ENCODE peak calls at places on chromosomes 1 and 21, in eight cellular contexts. R, P, V, O, W, T, D and N are unnamed samples. For H3K27me3, the result is how much of the 10 kb centered on the place peaks cover.

GRCh38 chr1:154326546-154327465 is 1.5 kb downstream of the ATP8B2 start:
- DNase-seq in R (no peak), P (peak), V (no peak), O (peak), W (peak), T (no peak), D (no peak), N (no peak)

GRCh38 chr1:109290998-109291397 is 8.1 kb upstream of the PSRC1 start:
- DNase-seq in R (peak), P (no peak), V (no peak), O (no peak), W (no peak), T (no peak), D (no peak), N (no peak)

GRCh38 chr1:67614511-67614934 is 70.5 kb upstream of the GADD45A start:
- DNase-seq in R (no peak), P (no peak), V (no peak), O (peak), W (no peak), T (peak), D (no peak), N (no peak)

GRCh38 chr1:38860464-38860816 is 868 bp upstream of the RRAGC start:
- DNase-seq in R (no peak), P (no peak), V (no peak), O (peak), W (no peak), T (no peak), D (no peak), N (no peak)

GRCh38 chr1:183349201-183349711 is 68.9 kb downstream of the NMNAT2 start:
- DNase-seq in R (no peak), P (no peak), V (no peak), O (peak), W (peak), T (no peak), D (no peak), N (no peak)

GRCh38 chr1:206905295-206906164 is 8.3 kb downstream of the IL24 start:
- DNase-seq in R (no peak), P (no peak), V (peak), O (peak), W (no peak), T (peak), D (no peak), N (no peak)

GRCh38 chr21:26804895-26805609 is 40.2 kb downstream of the ADAMTS1 start:
- DNase-seq in R (no peak), P (no peak), V (no peak), O (no peak), W (no peak), T (no peak), D (no peak), N (no peak)

GRCh38 chr1:172909606-172910326 is 141.0 kb downstream of the TNFSF18 start:
- DNase-seq in R (no peak), P (no peak), V (peak), O (peak), W (no peak), T (no peak), D (no peak), N (no peak)

GRCh38 chr1:111559736-111560279 is 56.4 kb upstream of the ADORA3 start:
- DNase-seq in R (no peak), P (no peak), V (peak), O (peak), W (no peak), T (no peak), D (no peak), N (peak)

GRCh38 chr1:234691567-234691966 is 81.6 kb upstream of the IRF2BP2 start:
- DNase-seq in R (no peak), P (no peak), V (no peak), O (no peak), W (no peak), T (no peak), D (no peak), N (no peak)

GRCh38 chr1:212359794-212360479 is 54.7 kb downstream of the PACC1 start:
- DNase-seq in R (no peak), P (no peak), V (no peak), O (no peak), W (no peak), T (no peak), D (no peak), N (no peak)

GRCh38 chr1:30381266-30381665 is 342.1 kb downstream of the MATN1 start:
- DNase-seq in R (no peak), P (no peak), V (no peak), O (no peak), W (no peak), T (no peak), D (no peak), N (no peak)

GRCh38 chr1:66281808-66282207 is 252.1 kb upstream of the SGIP1 start:
- DNase-seq in R (no peak), P (no peak), V (no peak), O (no peak), W (no peak), T (no peak), D (no peak), N (no peak)

GRCh38 chr1:225418059-225418458 is 9.8 kb downstream of the LBR start:
- DNase-seq in R (no peak), P (no peak), V (no peak), O (no peak), W (no peak), T (no peak), D (no peak), N (no peak)

GRCh38 chr1:245348626-245349025 is 193.8 kb downstream of the KIF26B start:
- DNase-seq in R (no peak), P (no peak), V (no peak), O (no peak), W (no peak), T (no peak), D (no peak), N (no peak)
- TF ChIP-seq CTCF in R (no peak), P (no peak), V (no peak), O (no peak), W (no peak), T (no peak), D (no peak), N (no peak)

GRCh38 chr1:167659876-167660275 is 29.8 kb downstream of the RCSD1 start:
- DNase-seq in R (no peak), P (no peak), V (no peak), O (no peak), W (no peak), T (no peak), D (no peak), N (no peak)
- H3K27me3 ChIP-seq in R (under half), P (under half), V (under half), O (under half), W (under half), T (under half), D (under half), N (under half)

GRCh38 chr1:117758444-117759316 is 152.8 kb downstream of the TENT5C start:
- DNase-seq in R (peak), P (peak), V (peak), O (peak), W (peak), T (peak), D (peak), N (peak)
- TF ChIP-seq CTCF in R (peak), P (peak), V (peak), O (peak), W (peak), T (peak), D (peak), N (peak)

GRCh38 chr1:202683029-202683428 is 27.2 kb downstream of the SYT2 start:
- DNase-seq in R (no peak), P (no peak), V (no peak), O (no peak), W (no peak), T (no peak), D (no peak), N (no peak)
- H3K27me3 ChIP-seq in R (under half), P (under half), V (under half), O (under half), W (half or more), T (half or more), D (under half), N (under half)

GRCh38 chr1:10788592-10789006 is 7.8 kb downstream of the CASZ1 start:
- DNase-seq in R (no peak), P (peak), V (no peak), O (no peak), W (peak), T (no peak), D (peak), N (peak)
- TF ChIP-seq CTCF in R (peak), P (no peak), V (peak), O (peak), W (no peak), T (no peak), D (peak), N (peak)

DNA sequence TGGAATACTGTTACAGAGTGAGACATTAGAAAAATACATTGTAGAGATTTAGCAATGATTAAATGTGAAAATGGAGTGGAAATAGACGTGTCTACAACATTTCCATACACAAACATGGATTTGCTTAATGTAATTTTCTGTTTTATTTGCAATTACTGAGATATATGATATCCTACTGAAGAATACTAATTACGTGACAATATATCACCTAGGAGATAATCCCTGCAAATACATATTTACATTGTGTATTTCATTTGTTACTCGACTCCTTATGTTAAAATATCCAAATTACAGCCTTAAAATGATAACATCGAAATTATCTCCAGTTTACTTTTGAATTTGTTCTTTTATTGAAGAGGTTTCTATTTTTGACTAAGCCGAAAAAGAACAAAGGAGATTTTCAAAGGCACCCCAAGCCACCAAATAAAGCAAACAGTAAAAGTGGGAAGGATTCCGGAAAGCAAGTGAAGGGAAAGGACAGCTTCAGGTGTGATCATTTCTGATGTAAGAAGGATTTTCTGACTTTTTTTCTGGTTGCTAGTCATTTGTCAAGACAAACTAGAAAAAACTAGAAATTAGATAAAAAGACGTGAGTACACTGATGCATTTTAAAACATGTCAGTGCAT is 7.9 kb downstream of the LHX4 start:
- DNase-seq in R (no peak), P (no peak), V (no peak), O (no peak), W (no peak), T (no peak), D (no peak), N (no peak)
- H3K27me3 ChIP-seq in R (half or more), P (half or more), V (half or more), O (half or more), W (half or more), T (under half), D (half or more), N (under half)

DNA sequence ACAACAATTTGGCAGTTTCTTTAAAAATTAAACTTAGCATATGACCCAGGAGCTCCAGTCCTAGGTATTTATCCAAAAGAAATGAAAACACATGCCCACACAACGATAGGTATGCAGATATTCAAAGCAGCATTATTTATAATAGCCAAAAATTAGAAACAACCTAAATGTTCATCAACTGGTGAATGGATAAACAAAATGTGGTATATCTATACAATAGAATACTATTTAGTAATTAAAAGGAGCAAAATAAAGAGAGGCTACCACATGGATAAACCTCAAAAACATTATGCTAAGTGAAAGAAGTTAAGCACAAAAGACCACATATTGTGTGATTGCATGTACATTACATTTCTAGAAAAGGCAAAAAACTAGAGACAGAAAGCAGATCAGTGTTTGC is 51.3 kb downstream of the ROR1 start:
- DNase-seq in R (no peak), P (no peak), V (no peak), O (no peak), W (no peak), T (no peak), D (no peak), N (no peak)
- TF ChIP-seq CTCF in R (no peak), P (no peak), V (no peak), O (no peak), W (no peak), T (no peak), D (no peak), N (no peak)